ENCODE peak calls at places on chromosome 16, in four cellular contexts. R is NCI-H524, U is posterior cingulate gyrus, N is Kasumi-1. C is an unnamed sample.

GRCh38 chr16:78742501-78743283 is 643.2 kb downstream of the WWOX start:
- DNase-seq in R (no peak), U (no peak), N (peak), C (peak)

GRCh38 chr16:1364510-1364909 is 12.8 kb downstream of the GNPTG start:
- DNase-seq in R (no peak), U (no peak), N (no peak), C (no peak)

GRCh38 chr16:64475627-64476351 is 646.1 kb downstream of the CDH11 start:
- DNase-seq in R (no peak), U (no peak), N (no peak), C (no peak)

GRCh38 chr16:57592591-57593003 is 35.8 kb upstream of the ADGRG1 start:
- DNase-seq in R (no peak), U (no peak), N (peak), C (no peak)

GRCh38 chr16:20851601-20852000 is 45.3 kb downstream of the REXO5 start:
- DNase-seq in R (no peak), U (peak), N (no peak), C (no peak)

GRCh38 chr16:49619811-49620157 is 236.1 kb downstream of the ZNF423 start:
- DNase-seq in R (no peak), U (no peak), N (no peak), C (no peak)

GRCh38 chr16:3665508-3665907 is 11.0 kb downstream of the DNASE1 start:
- DNase-seq in R (no peak), U (no peak), N (no peak), C (no peak)

GRCh38 chr16:47666434-47666833 is 205.3 kb downstream of the PHKB start:
- DNase-seq in R (no peak), U (no peak), N (no peak), C (no peak)

GRCh38 chr16:23500212-23500865 is 10.0 kb downstream of the GGA2 start:
- DNase-seq in R (no peak), U (no peak), N (no peak), C (no peak)

GRCh38 chr16:9004183-9004582 is 40.5 kb upstream of the USP7 start:
- DNase-seq in R (no peak), U (no peak), N (no peak), C (no peak)

GRCh38 chr16:65463652-65464260 is 341.9 kb upstream of the CDH11 start:
- DNase-seq in R (no peak), U (no peak), N (no peak), C (no peak)

GRCh38 chr16:81175325-81175891 is 63.1 kb upstream of the BCO1 start:
- DNase-seq in R (no peak), U (no peak), N (no peak), C (no peak)

GRCh38 chr16:47970291-47970931 is 185.4 kb downstream of the ABCC12 start:
- DNase-seq in R (no peak), U (no peak), N (peak), C (peak)

GRCh38 chr16:61460020-61460419 is 576.2 kb downstream of the CDH8 start:
- DNase-seq in R (no peak), U (no peak), N (no peak), C (no peak)

GRCh38 chr16:84058211-84058610 is 15.6 kb upstream of the SLC38A8 start:
- DNase-seq in R (no peak), U (no peak), N (no peak), C (no peak)

GRCh38 chr16:87705780-87706277 is 60.0 kb downstream of the KLHDC4 start:
- DNase-seq in R (no peak), U (no peak), N (no peak), C (no peak)

GRCh38 chr16:3456374-3456773 is 12.9 kb downstream of the NAA60 start:
- DNase-seq in R (no peak), U (no peak), N (no peak), C (no peak)

GRCh38 chr16:68396481-68396880 is 51.8 kb downstream of the SMPD3 start:
- DNase-seq in R (peak), U (no peak), N (peak), C (peak)

GRCh38 chr16:11435576-11435975 is 90.3 kb downstream of the RMI2 start:
- DNase-seq in R (no peak), U (no peak), N (no peak), C (no peak)

GRCh38 chr16:81745704-81746558 is 33.2 kb upstream of the PLCG2 start:
- DNase-seq in R (peak), U (peak), N (peak), C (peak)

GRCh38 chr16:9844361-9844760 is 337.9 kb downstream of the GRIN2A start:
- DNase-seq in R (no peak), U (no peak), N (no peak), C (no peak)

GRCh38 chr16:71883193-71883848 is 661 bp downstream of the ZNF821 start:
- DNase-seq in R (peak), U (peak), N (peak), C (peak)

GRCh38 chr16:11609474-11610120 is 22.9 kb upstream of the LITAF start:
- DNase-seq in R (peak), U (no peak), N (no peak), C (no peak)

GRCh38 chr16:55828680-55829079 is 4.2 kb downstream of the CES1 start:
- DNase-seq in R (no peak), U (no peak), N (no peak), C (no peak)

GRCh38 chr16:56269824-56270684 is 78.8 kb downstream of the GNAO1 start:
- DNase-seq in R (no peak), U (no peak), N (no peak), C (peak)

GRCh38 chr16:64008131-64008530 is 1113.7 kb downstream of the CDH11 start:
- DNase-seq in R (no peak), U (no peak), N (no peak), C (no peak)

GRCh38 chr16:22705799-22706198 is 108.2 kb upstream of the HS3ST2 start:
- DNase-seq in R (no peak), U (no peak), N (no peak), C (no peak)

GRCh38 chr16:17304124-17304813 is 166.5 kb downstream of the XYLT1 start:
- DNase-seq in R (no peak), U (no peak), N (no peak), C (no peak)

GRCh38 chr16:84885024-84885910 is 65.5 kb downstream of the CRISPLD2 start:
- DNase-seq in R (no peak), U (peak), N (no peak), C (no peak)

GRCh38 chr16:239948-240277 is 5.3 kb downstream of the FAM234A start:
- DNase-seq in R (no peak), U (no peak), N (no peak), C (peak)

C was measured in OCI-M1.